ENCODE peak calls at places on chromosomes 11 and 22, in eight cellular contexts. N is hepatocyte, H is GM23248, P is SK-N-SH, C is GM23338, V is neural progenitor cell, Y is OCI-LY7, L is HCT116. I is an unnamed sample.

GRCh38 chr11:64810891-64811272 is 531 bp upstream of the MEN1 start:
- DNase-seq in L (no peak), H (no peak), Y (no peak), P (no peak), V (peak), C (peak), N (no peak), I (no peak)

GRCh38 chr11:28938091-28938490 is 829.9 kb downstream of the METTL15 start:
- DNase-seq in N (no peak), P (no peak), Y (no peak), C (no peak), V (no peak), L (no peak), H (no peak), I (peak)

GRCh38 chr11:2138436-2139117 is 612 bp downstream of the IGF2 start:
- DNase-seq in N (peak), V (peak), L (no peak), Y (no peak), H (peak), C (peak), P (no peak), I (no peak)

GRCh38 chr11:2751523-2752203 is 51.9 kb upstream of the KCNQ1OT1 start:
- DNase-seq in Y (no peak), C (no peak), P (no peak), N (no peak), V (no peak), H (no peak), L (no peak), I (no peak)

GRCh38 chr11:131546218-131546895 is 175.9 kb downstream of the NTM start:
- DNase-seq in C (peak), V (peak), H (no peak), P (no peak), L (no peak), N (no peak), Y (no peak), I (no peak)

GRCh38 chr11:111761056-111761455 is 5.1 kb downstream of the PPP2R1B start:
- DNase-seq in N (no peak), H (no peak), V (no peak), L (no peak), Y (no peak), P (no peak), C (no peak), I (no peak)

GRCh38 chr22:22558972-22559603 is at the start of gene PRAME:
- DNase-seq in P (peak), V (peak), Y (peak), H (peak), C (peak), N (peak), L (peak), I (peak)

GRCh38 chr11:132131051-132131450 is 760.6 kb downstream of the NTM start:
- DNase-seq in H (no peak), P (no peak), Y (no peak), C (no peak), V (no peak), N (no peak), L (no peak), I (no peak)

GRCh38 chr11:129933866-129934265 is 38.5 kb upstream of the NFRKB start:
- DNase-seq in C (no peak), L (no peak), V (no peak), P (no peak), Y (no peak), H (no peak), N (no peak), I (no peak)

GRCh38 chr22:44103735-44104134 is 77.0 kb upstream of the PARVG start:
- DNase-seq in Y (no peak), N (no peak), V (no peak), P (no peak), C (no peak), L (no peak), H (no peak), I (no peak)

GRCh38 chr11:18012906-18013781 is at the start of gene SERGEF:
- DNase-seq in H (peak), Y (peak), P (peak), L (peak), V (peak), C (peak), N (peak), I (peak)

GRCh38 chr11:18010977-18011586 is 1.8 kb downstream of the SERGEF start:
- DNase-seq in C (no peak), H (peak), N (no peak), P (no peak), L (no peak), V (no peak), Y (no peak), I (no peak)

GRCh38 chr11:18013790-18014507 is 1.1 kb upstream of the SERGEF start:
- DNase-seq in V (peak), L (no peak), C (peak), Y (peak), N (peak), P (peak), H (peak), I (no peak)

GRCh38 chr11:18011633-18012313 is 1.1 kb downstream of the SERGEF start:
- DNase-seq in Y (no peak), H (peak), N (no peak), C (no peak), P (peak), V (peak), L (no peak), I (no peak)

DNA sequence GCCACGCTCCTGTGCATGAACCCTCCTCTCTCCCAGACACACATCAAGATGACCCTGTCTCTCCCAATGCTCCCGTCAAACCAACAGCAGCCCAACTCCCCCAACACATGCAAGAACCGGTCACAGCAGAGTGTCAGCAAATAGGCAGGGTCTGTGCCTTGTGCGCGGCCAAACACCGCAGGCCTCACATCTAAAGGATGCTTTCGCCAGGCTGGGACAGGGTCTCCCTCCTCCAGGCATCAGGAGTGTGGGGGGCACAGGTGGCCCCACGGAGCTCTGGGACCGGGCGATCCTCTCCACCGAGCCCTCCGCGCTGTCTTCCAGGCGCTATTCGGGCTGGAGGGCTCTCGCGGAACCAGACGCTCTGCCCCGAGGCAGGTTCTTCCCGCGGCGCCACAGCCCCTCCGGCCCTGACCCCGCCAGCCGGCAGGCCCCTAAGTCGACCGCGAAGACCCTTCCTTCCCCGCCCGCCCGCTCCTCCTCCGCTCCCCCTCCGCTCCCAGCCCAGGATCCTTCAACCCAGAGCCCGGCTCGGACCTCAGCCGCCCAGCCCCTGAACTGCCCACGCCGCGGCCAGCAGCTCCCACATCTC is 437 bp downstream of the SERGEF start:
- DNase-seq in Y (peak), L (no peak), H (no peak), N (peak), P (peak), C (peak), V (no peak), I (peak)
- TF ChIP-seq EZH2phosphoT487 in Y (no peak), L (no peak), H (no peak), N (no peak), P (no peak), C (no peak), V (no peak), I (no peak)

GRCh38 chr22:32520612-32521011 is 46.0 kb downstream of the FBXO7 start:
- DNase-seq in C (no peak), Y (no peak), V (no peak), N (no peak), L (no peak), P (no peak), H (no peak), I (no peak)
- TF ChIP-seq EZH2phosphoT487 in C (no peak), Y (no peak), V (no peak), N (no peak), L (no peak), P (no peak), H (no peak), I (no peak)

GRCh38 chr11:47552086-47552580 is 799 bp downstream of the CELF1 start:
- DNase-seq in L (no peak), C (peak), N (peak), V (peak), P (peak), Y (peak), H (peak), I (peak)
- TF ChIP-seq EZH2phosphoT487 in L (no peak), C (no peak), N (no peak), V (no peak), P (no peak), Y (no peak), H (no peak), I (no peak)

GRCh38 chr11:60370811-60371297 is 7.5 kb upstream of the MS4A7 start:
- DNase-seq in P (no peak), H (peak), V (no peak), Y (no peak), L (no peak), N (peak), C (no peak), I (peak)
- TF ChIP-seq EZH2phosphoT487 in P (no peak), H (no peak), V (no peak), Y (no peak), L (no peak), N (no peak), C (no peak), I (no peak)

DNA sequence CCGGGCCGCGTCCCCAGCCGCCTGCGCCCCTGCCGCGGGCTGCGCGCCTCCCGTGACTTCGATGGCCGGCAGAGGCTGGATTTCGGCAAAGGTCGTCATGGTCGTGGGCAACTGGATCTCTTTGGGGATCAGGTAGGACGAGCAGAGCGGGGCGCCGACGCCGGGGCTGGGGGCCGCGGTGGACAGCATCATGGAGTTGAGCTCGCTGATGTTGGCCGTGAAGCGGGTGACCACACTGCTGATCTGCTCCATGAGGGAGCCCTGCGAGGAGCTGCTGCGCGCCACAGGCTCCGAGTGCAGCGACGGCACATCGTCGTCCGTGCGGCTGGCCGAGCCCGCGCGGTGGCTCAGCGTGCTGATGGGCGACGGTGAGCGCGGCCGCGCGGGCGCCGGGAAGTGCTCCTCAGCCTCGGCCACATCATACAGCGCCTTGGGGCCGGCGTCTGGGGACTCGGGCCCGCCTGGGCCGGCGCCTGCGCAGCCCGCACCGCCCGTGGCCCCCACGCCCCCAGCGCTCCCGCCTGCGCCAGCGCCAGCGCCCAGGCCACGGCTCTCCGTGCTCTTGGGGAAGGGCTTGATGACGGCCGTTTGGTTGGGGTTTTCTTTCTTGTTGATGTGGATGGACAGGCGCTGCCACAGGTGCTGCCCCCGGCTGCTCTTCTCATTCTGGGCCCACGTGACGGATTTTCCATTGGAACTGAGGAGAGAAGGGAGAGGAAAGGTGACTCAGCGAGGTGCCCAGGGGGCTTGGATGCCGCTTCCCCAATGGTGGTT is 171.5 kb upstream of the CTSC start:
- DNase-seq in C (peak), Y (no peak), N (peak), L (no peak), H (peak), V (peak), P (peak), I (no peak)
- TF ChIP-seq EZH2phosphoT487 in C (no peak), Y (no peak), N (no peak), L (no peak), H (no peak), V (no peak), P (no peak), I (no peak)

DNA sequence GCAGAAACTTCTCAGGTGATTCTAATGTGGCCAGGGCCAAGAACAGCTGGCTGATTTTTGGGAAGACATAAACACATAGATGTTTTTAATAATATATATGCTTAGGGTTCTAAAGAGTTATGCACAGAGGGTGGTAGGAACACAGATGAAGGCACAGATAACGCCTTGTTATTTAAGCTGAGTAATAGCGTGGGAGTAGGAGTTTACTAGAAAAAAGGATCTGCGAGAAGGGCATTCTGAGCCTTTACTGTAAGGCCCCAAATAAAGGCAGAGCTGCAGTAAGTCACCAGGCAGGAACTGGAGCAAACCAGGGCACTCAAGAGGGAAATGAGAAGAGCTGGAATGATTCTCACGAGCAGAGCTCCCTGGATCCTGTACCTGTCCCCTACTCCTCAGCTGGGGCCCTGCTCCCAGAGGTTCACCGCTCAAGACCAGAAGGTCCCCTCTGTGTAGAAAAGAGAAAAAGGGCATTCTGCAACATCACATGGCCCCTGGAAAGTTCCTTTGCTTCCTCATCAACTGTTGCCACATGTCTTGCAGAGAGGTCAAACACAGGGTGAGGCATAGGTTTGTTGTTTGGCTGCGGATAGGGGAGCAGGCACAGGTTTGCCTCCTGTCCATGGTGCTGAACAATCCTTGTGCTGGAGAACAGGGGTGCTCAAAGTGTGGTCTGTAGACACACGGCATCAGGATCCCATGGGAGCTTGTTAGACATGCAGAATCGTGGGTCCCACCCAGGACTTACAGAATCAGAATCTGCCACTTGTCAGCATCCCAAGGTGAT is 125.7 kb downstream of the TENM4 start:
- DNase-seq in N (peak), Y (no peak), P (no peak), L (no peak), H (peak), V (peak), C (peak), I (peak)
- TF ChIP-seq EZH2phosphoT487 in N (no peak), Y (no peak), P (no peak), L (no peak), H (no peak), V (no peak), C (no peak), I (no peak)

DNA sequence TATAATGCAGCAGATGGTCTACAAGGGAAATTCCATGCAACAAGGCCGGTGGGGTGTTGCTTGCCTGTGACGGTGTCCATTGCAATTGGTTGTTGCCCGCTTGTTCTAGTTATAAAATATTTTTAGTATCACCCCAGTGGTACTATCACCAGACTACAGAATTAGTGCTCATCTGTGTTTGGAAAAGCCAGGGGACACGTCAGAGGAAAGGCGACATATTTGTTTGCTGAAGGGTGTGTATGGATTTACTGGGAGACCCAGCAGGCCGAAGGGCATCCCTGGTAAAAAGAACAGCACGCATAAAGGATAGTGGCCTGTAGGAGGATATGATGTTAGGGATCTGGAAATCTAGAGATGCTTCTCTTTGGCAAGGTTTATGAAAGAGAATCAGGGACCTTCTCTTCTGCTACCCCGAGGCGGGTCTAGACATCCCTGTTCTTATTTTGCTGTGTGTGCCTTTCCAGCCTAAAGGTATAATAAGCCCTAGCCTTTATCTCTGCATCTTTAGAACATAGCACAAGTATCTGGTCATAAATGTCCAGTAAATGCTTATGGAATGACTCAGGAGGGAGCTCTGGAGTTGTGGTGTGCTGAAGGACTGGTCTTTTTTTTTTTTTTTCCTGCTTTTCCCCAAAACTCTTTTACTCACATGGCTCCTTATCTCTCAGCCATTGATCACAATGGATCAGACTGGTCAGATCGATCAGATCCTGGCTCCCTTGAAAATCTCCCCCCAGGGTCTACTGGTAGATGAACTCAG is 90.9 kb downstream of the LDLRAD3 start:
- DNase-seq in Y (no peak), C (no peak), P (peak), V (no peak), H (peak), L (no peak), N (peak), I (peak)
- TF ChIP-seq EZH2phosphoT487 in Y (no peak), C (no peak), P (no peak), V (no peak), H (no peak), L (no peak), N (no peak), I (no peak)

DNA sequence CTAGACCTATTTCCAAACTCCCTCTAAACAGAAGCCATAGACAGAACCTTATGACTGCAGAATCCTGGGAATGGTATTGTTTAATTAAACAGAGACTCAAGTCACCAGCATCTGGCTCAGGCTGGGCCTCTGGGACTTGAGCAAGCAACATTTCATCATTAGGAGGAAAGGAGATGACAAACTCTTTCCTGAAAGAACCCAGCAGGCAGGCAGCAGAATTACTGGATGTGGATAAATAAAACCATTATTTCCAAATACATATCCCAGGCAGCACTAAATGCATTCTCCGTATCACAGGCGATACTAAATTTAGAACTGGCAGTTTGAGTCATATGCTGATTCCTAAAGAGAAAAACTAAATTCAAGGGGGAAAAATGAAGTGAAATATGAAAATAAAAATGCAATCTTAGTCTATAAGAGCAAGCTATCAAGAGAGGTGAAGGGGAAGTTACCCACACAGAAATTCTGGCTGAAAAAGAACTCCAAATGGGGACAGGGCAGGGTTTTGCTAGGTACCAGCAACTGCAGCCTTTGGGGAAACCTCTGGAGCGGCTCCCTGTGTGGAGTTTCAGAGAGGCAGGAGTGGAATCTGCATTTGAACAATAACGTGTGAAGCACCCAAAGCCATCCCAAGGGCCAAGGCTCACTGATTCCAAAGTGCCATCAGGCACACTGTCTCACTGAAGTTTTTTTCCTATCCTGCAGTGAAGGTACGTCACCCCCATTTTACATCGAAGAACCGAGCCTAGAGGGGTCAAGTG is 87.6 kb downstream of the KCNC1 start:
- DNase-seq in N (peak), V (no peak), C (peak), P (no peak), L (no peak), H (peak), Y (no peak), I (no peak)
- TF ChIP-seq EZH2phosphoT487 in N (no peak), V (no peak), C (no peak), P (no peak), L (no peak), H (no peak), Y (no peak), I (no peak)

I was measured in PC-3.